ENCODE peak calls at places on chromosomes 2 and 18, in nine cellular contexts. X is HCT116, V is T-helper 22 cell, Q is SK-MEL-5, W is KBM-7, D is NCI-H1105, B is T-cell, Y is activated T-cell treated with anti-CD3 and anti-CD28 coated beads for 48 hours, U is upper lobe of right lung. L is an unnamed sample.

GRCh38 chr2:9168851-9169250 is 37.8 kb upstream of the ASAP2 start:
- DNase-seq in X (no peak), V (no peak), Q (peak; percentile 26), W (peak; percentile 74), D (no peak), B (no peak), Y (no peak), U (no peak), L (no peak)

GRCh38 chr2:46842876-46843275 is 72.7 kb downstream of the MCFD2 start:
- DNase-seq in X (no peak), V (no peak), Q (no peak), W (no peak), D (no peak), B (no peak), Y (no peak), U (peak; percentile 18), L (no peak)

GRCh38 chr2:131483981-131484505 is 8.1 kb downstream of the TUBA3D start:
- DNase-seq in X (no peak), V (no peak), Q (no peak), W (no peak), D (no peak), B (no peak), Y (no peak), U (peak; percentile 54), L (no peak)

GRCh38 chr2:213089438-213089837 is 62.0 kb downstream of the IKZF2 start:
- DNase-seq in X (no peak), V (no peak), Q (no peak), W (no peak), D (no peak), B (no peak), Y (no peak), U (no peak), L (peak; percentile 2)

GRCh38 chr2:160582481-160583161 is 89.0 kb upstream of the RBMS1 start:
- DNase-seq in X (no peak), V (no peak), Q (peak; percentile 32), W (no peak), D (no peak), B (no peak), Y (no peak), U (no peak), L (peak; percentile 32)

GRCh38 chr2:150041721-150042450 is 445.6 kb downstream of the RND3 start:
- DNase-seq in X (no peak), V (no peak), Q (no peak), W (no peak), D (no peak), B (no peak), Y (no peak), U (no peak), L (peak; percentile 5)

GRCh38 chr2:236773206-236773605 is 203.6 kb downstream of the ACKR3 start:
- DNase-seq in X (no peak), V (no peak), Q (no peak), W (no peak), D (no peak), B (no peak), Y (no peak), U (no peak), L (no peak)

GRCh38 chr18:13269599-13270011 is 51.0 kb downstream of the LDLRAD4 start:
- DNase-seq in X (no peak), V (no peak), Q (peak; percentile 68), W (no peak), D (no peak), B (no peak), Y (peak; percentile 23), U (peak; percentile 37), L (no peak)

GRCh38 chr2:70789304-70790078 is 952 bp downstream of the FIGLA start:
- DNase-seq in X (peak; percentile 46), V (no peak), Q (peak; percentile 86), W (peak; percentile 89), D (peak; percentile 17), B (peak; percentile 66), Y (peak; percentile 71), U (peak; percentile 82), L (peak; percentile 36)

GRCh38 chr2:20915271-20915670 is 92.4 kb upstream of the LDAH start:
- DNase-seq in X (no peak), V (no peak), Q (no peak), W (no peak), D (no peak), B (no peak), Y (no peak), U (no peak), L (no peak)

GRCh38 chr2:34241905-34242740 is 643.0 kb upstream of the FAM98A start:
- DNase-seq in X (no peak), V (no peak), Q (no peak), W (no peak), D (no peak), B (no peak), Y (no peak), U (no peak), L (no peak)

GRCh38 chr2:100643906-100644501 is 81.2 kb downstream of the PDCL3 start:
- DNase-seq in X (no peak), V (peak; percentile 29), Q (no peak), W (peak; percentile 7), D (no peak), B (peak; percentile 48), Y (no peak), U (no peak), L (no peak)

GRCh38 chr2:170229125-170229524 is 51.2 kb downstream of the MYO3B start:
- DNase-seq in X (no peak), V (no peak), Q (no peak), W (no peak), D (no peak), B (no peak), Y (no peak), U (no peak), L (no peak)

GRCh38 chr2:240597054-240597418 is 10.5 kb downstream of the CAPN10 start:
- DNase-seq in X (no peak), V (no peak), Q (no peak), W (no peak), D (no peak), B (no peak), Y (no peak), U (peak; percentile 61), L (no peak)

GRCh38 chr2:190119948-190120347 is 57.4 kb upstream of the MSTN start:
- DNase-seq in X (no peak), V (no peak), Q (no peak), W (no peak), D (no peak), B (peak; percentile 16), Y (no peak), U (no peak), L (no peak)

GRCh38 chr2:152472524-152472923 is 137.6 kb downstream of the FMNL2 start:
- DNase-seq in X (no peak), V (no peak), Q (no peak), W (no peak), D (no peak), B (no peak), Y (no peak), U (no peak), L (no peak)

GRCh38 chr2:96099861-96100798 is 16.2 kb downstream of the ADRA2B start:
- DNase-seq in X (no peak), V (no peak), Q (no peak), W (peak; percentile 35), D (no peak), B (no peak), Y (no peak), U (peak; percentile 61), L (no peak)

GRCh38 chr2:30649828-30650227 is 157.4 kb downstream of the CAPN13 start:
- DNase-seq in X (no peak), V (no peak), Q (no peak), W (no peak), D (no peak), B (no peak), Y (no peak), U (no peak), L (no peak)

GRCh38 chr2:85318222-85319182 is 9.3 kb downstream of the TGOLN2 start:
- DNase-seq in X (no peak), V (no peak), Q (no peak), W (peak; percentile 14), D (no peak), B (no peak), Y (peak; percentile 19), U (no peak), L (no peak)

GRCh38 chr2:15058015-15058414 is 425.5 kb downstream of the LRATD1 start:
- DNase-seq in X (peak; percentile 12), V (no peak), Q (peak; percentile 60), W (peak; percentile 33), D (no peak), B (no peak), Y (no peak), U (no peak), L (no peak)

GRCh38 chr18:66833646-66834045 is 229.8 kb upstream of the CDH19 start:
- DNase-seq in X (no peak), V (no peak), Q (no peak), W (no peak), D (no peak), B (no peak), Y (no peak), U (no peak), L (no peak)

GRCh38 chr2:66439291-66440010 is 4.5 kb downstream of the MEIS1 start:
- DNase-seq in X (no peak), V (no peak), Q (no peak), W (peak; percentile 44), D (no peak), B (no peak), Y (no peak), U (no peak), L (peak; percentile 33)

GRCh38 chr2:145599761-145600160 is 1079.8 kb upstream of the ZEB2 start:
- DNase-seq in X (no peak), V (no peak), Q (no peak), W (no peak), D (no peak), B (no peak), Y (no peak), U (no peak), L (no peak)

GRCh38 chr18:73879771-73880170 is 267.9 kb downstream of the FBXO15 start:
- DNase-seq in X (no peak), V (no peak), Q (no peak), W (no peak), D (no peak), B (no peak), Y (no peak), U (no peak), L (peak; percentile 8)

GRCh38 chr2:42025151-42025582 is 22.7 kb upstream of the PKDCC start:
- DNase-seq in X (no peak), V (no peak), Q (no peak), W (peak; percentile 36), D (no peak), B (no peak), Y (no peak), U (no peak), L (peak; percentile 50)

GRCh38 chr2:199315299-199316179 is 142.2 kb downstream of the SATB2 start:
- DNase-seq in X (no peak), V (no peak), Q (peak; percentile 7), W (peak; percentile 41), D (no peak), B (no peak), Y (no peak), U (no peak), L (no peak)

GRCh38 chr18:9673296-9674251 is 34.5 kb upstream of the RAB31 start:
- DNase-seq in X (peak; percentile 90), V (no peak), Q (peak; percentile 77), W (peak; percentile 76), D (no peak), B (no peak), Y (peak; percentile 11), U (no peak), L (peak; percentile 56)

GRCh38 chr18:55876254-55876653 is 288.3 kb upstream of the TCF4 start:
- DNase-seq in X (no peak), V (no peak), Q (no peak), W (no peak), D (no peak), B (no peak), Y (no peak), U (no peak), L (no peak)

GRCh38 chr2:217478831-217479435 is 523.9 kb downstream of the TNS1 start:
- DNase-seq in X (no peak), V (no peak), Q (no peak), W (no peak), D (no peak), B (no peak), Y (no peak), U (no peak), L (no peak)

GRCh38 chr2:67879586-67880290 is 183.1 kb downstream of the C1D start:
- DNase-seq in X (no peak), V (no peak), Q (no peak), W (no peak), D (no peak), B (no peak), Y (no peak), U (no peak), L (no peak)

GRCh38 chr2:62731275-62731674 is 25.8 kb downstream of the EHBP1 start:
- DNase-seq in X (no peak), V (no peak), Q (no peak), W (no peak), D (no peak), B (no peak), Y (no peak), U (no peak), L (no peak)

L was measured in hepatic stellate cell.